ENCODE peak calls at places on chromosomes 2 and 18, in five cellular contexts. One of them, this sample, is unnamed.
A peak's percentile ranks its signal among the peaks of the same experiment; 100 is the strongest.

GRCh38 chr2:105857076-105857740 is 112.5 kb downstream of the NCK2 start:
- DNase-seq in mesenchymal stem cell: no peak
- DNase-seq in H9: no peak
- DNase-seq in trophoblast cell: no peak
- DNase-seq in H1: no peak
- DNase-seq in this sample: no peak

GRCh38 chr2:29522951-29523669 is 398.3 kb downstream of the ALK start:
- DNase-seq in H9: no peak
- DNase-seq in H1: no peak
- DNase-seq in mesenchymal stem cell: peak; percentile 66
- DNase-seq in trophoblast cell: no peak
- DNase-seq in this sample: no peak

GRCh38 chr2:15527074-15527739 is 33.9 kb downstream of the NBAS start:
- DNase-seq in trophoblast cell: no peak
- DNase-seq in H1: no peak
- DNase-seq in mesenchymal stem cell: no peak
- DNase-seq in H9: peak; percentile 52
- DNase-seq in this sample: no peak

GRCh38 chr2:24304098-24304497 is 56.2 kb downstream of the ITSN2 start:
- DNase-seq in H1: no peak
- DNase-seq in H9: no peak
- DNase-seq in mesenchymal stem cell: peak; percentile 54
- DNase-seq in trophoblast cell: no peak
- DNase-seq in this sample: no peak

GRCh38 chr2:180056367-180057118 is 49.4 kb upstream of the CWC22 start:
- DNase-seq in H9: peak; percentile 76
- DNase-seq in mesenchymal stem cell: no peak
- DNase-seq in H1: no peak
- DNase-seq in trophoblast cell: no peak
- DNase-seq in this sample: peak; percentile 91

GRCh38 chr2:32553829-32554432 is 73.9 kb upstream of the TTC27 start:
- DNase-seq in H9: no peak
- DNase-seq in H1: no peak
- DNase-seq in trophoblast cell: peak; percentile 64
- DNase-seq in mesenchymal stem cell: peak; percentile 66
- DNase-seq in this sample: peak; percentile 3

GRCh38 chr2:121298476-121298875 is 13.5 kb upstream of the TFCP2L1 start:
- DNase-seq in H1: no peak
- DNase-seq in mesenchymal stem cell: no peak
- DNase-seq in trophoblast cell: no peak
- DNase-seq in H9: no peak
- DNase-seq in this sample: no peak

GRCh38 chr18:40058811-40059570 is 1896.0 kb upstream of the PIK3C3 start:
- DNase-seq in H1: no peak
- DNase-seq in trophoblast cell: no peak
- DNase-seq in H9: no peak
- DNase-seq in mesenchymal stem cell: no peak
- DNase-seq in this sample: no peak

GRCh38 chr2:33791625-33792024 is 192.5 kb upstream of the FAM98A start:
- DNase-seq in H1: no peak
- DNase-seq in mesenchymal stem cell: peak; percentile 11
- DNase-seq in H9: no peak
- DNase-seq in trophoblast cell: peak; percentile 53
- DNase-seq in this sample: no peak

GRCh38 chr2:73264332-73264606 is 20.0 kb downstream of the FBXO41 start:
- DNase-seq in trophoblast cell: no peak
- DNase-seq in H9: no peak
- DNase-seq in H1: no peak
- DNase-seq in mesenchymal stem cell: no peak
- DNase-seq in this sample: no peak

GRCh38 chr2:176565641-176566323 is 296.5 kb downstream of the MTX2 start:
- DNase-seq in H9: no peak
- DNase-seq in mesenchymal stem cell: peak; percentile 76
- DNase-seq in H1: no peak
- DNase-seq in trophoblast cell: no peak
- DNase-seq in this sample: no peak

GRCh38 chr18:74040459-74041332 is 106.9 kb downstream of the FBXO15 start:
- DNase-seq in H9: peak; percentile 82
- DNase-seq in mesenchymal stem cell: peak; percentile 7
- DNase-seq in trophoblast cell: peak; percentile 59
- DNase-seq in H1: peak; percentile 88
- DNase-seq in this sample: peak; percentile 9

GRCh38 chr2:29742641-29743040 is 178.7 kb downstream of the ALK start:
- DNase-seq in H1: no peak
- DNase-seq in trophoblast cell: no peak
- DNase-seq in mesenchymal stem cell: no peak
- DNase-seq in H9: no peak
- DNase-seq in this sample: no peak

GRCh38 chr2:197037863-197038398 is 111.4 kb upstream of the PGAP1 start:
- DNase-seq in mesenchymal stem cell: no peak
- DNase-seq in H9: no peak
- DNase-seq in trophoblast cell: no peak
- DNase-seq in H1: no peak
- DNase-seq in this sample: no peak

GRCh38 chr2:225737556-225737955 is 338.0 kb downstream of the NYAP2 start:
- DNase-seq in H9: no peak
- DNase-seq in mesenchymal stem cell: peak; percentile 8
- DNase-seq in trophoblast cell: no peak
- DNase-seq in H1: no peak
- DNase-seq in this sample: no peak

GRCh38 chr2:241612156-241613017 is 24.6 kb downstream of the THAP4 start:
- DNase-seq in H9: no peak
- DNase-seq in mesenchymal stem cell: peak; percentile 39
- DNase-seq in trophoblast cell: no peak
- DNase-seq in H1: no peak
- DNase-seq in this sample: no peak

GRCh38 chr18:58694720-58695468 is 23.6 kb downstream of the MALT1 start:
- DNase-seq in trophoblast cell: no peak
- DNase-seq in mesenchymal stem cell: no peak
- DNase-seq in H9: no peak
- DNase-seq in H1: no peak
- DNase-seq in this sample: no peak

GRCh38 chr18:58691256-58691655 is 20.0 kb downstream of the MALT1 start:
- DNase-seq in trophoblast cell: peak; percentile 39
- DNase-seq in H9: no peak
- DNase-seq in H1: no peak
- DNase-seq in mesenchymal stem cell: no peak
- DNase-seq in this sample: no peak

GRCh38 chr18:58694221-58694620 is 23.0 kb downstream of the MALT1 start:
- DNase-seq in mesenchymal stem cell: no peak
- DNase-seq in H9: no peak
- DNase-seq in trophoblast cell: no peak
- DNase-seq in H1: no peak
- DNase-seq in this sample: no peak

GRCh38 chr18:58690259-58690658 is 19.0 kb downstream of the MALT1 start:
- DNase-seq in H1: no peak
- DNase-seq in H9: no peak
- DNase-seq in trophoblast cell: no peak
- DNase-seq in mesenchymal stem cell: no peak
- DNase-seq in this sample: no peak

GRCh38 chr18:58692420-58693185 is 21.3 kb downstream of the MALT1 start:
- DNase-seq in H9: no peak
- DNase-seq in mesenchymal stem cell: no peak
- DNase-seq in trophoblast cell: no peak
- DNase-seq in H1: no peak
- DNase-seq in this sample: no peak
- H2BK12ac ChIP-seq in H9: no peak overlapping the region
- H2BK12ac ChIP-seq in mesenchymal stem cell: no peak overlapping the region
- H2BK12ac ChIP-seq in trophoblast cell: no peak overlapping the region
- H2BK12ac ChIP-seq in H1: no peak overlapping the region
- H2BK12ac ChIP-seq in this sample: no peak overlapping the region

GRCh38 chr2:172155752-172156151 is 53.1 kb upstream of the DLX2 start:
- DNase-seq in H9: no peak
- DNase-seq in H1: no peak
- DNase-seq in trophoblast cell: no peak
- DNase-seq in mesenchymal stem cell: no peak
- DNase-seq in this sample: no peak

GRCh38 chr2:172162225-172162733 is 59.6 kb upstream of the DLX2 start:
- DNase-seq in mesenchymal stem cell: no peak
- DNase-seq in H1: no peak
- DNase-seq in trophoblast cell: no peak
- DNase-seq in H9: peak; percentile 41
- DNase-seq in this sample: no peak

GRCh38 chr2:172162739-172163336 is 60.1 kb upstream of the DLX2 start:
- DNase-seq in H1: no peak
- DNase-seq in trophoblast cell: no peak
- DNase-seq in mesenchymal stem cell: no peak
- DNase-seq in H9: no peak
- DNase-seq in this sample: no peak

DNA sequence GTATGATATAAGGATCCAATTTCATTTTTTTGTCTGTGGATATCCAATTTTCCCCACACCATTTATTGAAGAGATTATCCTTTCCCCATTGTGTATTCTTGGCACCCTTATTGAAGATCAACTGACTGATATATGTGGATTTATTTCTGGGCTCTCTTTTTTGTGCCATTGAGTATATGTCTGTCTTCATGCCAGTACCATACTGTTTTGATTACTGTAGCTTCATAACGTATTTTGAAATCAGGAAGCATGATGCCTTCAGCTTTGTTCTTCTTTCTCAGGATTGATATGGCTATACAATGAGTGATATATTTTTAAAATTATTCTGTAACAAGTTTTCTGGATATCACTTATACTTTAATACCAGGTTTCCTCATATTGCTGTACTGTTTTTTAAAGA is 58.1 kb upstream of the DLX2 start:
- DNase-seq in H9: no peak
- DNase-seq in trophoblast cell: no peak
- DNase-seq in H1: no peak
- DNase-seq in mesenchymal stem cell: no peak
- DNase-seq in this sample: no peak
- H2BK12ac ChIP-seq in H9: no peak overlapping the region
- H2BK12ac ChIP-seq in trophoblast cell: no peak overlapping the region
- H2BK12ac ChIP-seq in H1: no peak overlapping the region
- H2BK12ac ChIP-seq in mesenchymal stem cell: no peak overlapping the region
- H2BK12ac ChIP-seq in this sample: no peak overlapping the region

GRCh38 chr2:134401081-134401497 is 147.2 kb downstream of the MGAT5 start:
- DNase-seq in H9: no peak
- DNase-seq in trophoblast cell: no peak
- DNase-seq in mesenchymal stem cell: no peak
- DNase-seq in H1: no peak
- DNase-seq in this sample: no peak

GRCh38 chr2:134396493-134396892 is 142.6 kb downstream of the MGAT5 start:
- DNase-seq in H1: no peak
- DNase-seq in H9: no peak
- DNase-seq in trophoblast cell: no peak
- DNase-seq in mesenchymal stem cell: no peak
- DNase-seq in this sample: no peak

GRCh38 chr2:134398300-134398699 is 144.4 kb downstream of the MGAT5 start:
- DNase-seq in mesenchymal stem cell: peak; percentile 73
- DNase-seq in H9: no peak
- DNase-seq in trophoblast cell: peak; percentile 32
- DNase-seq in H1: no peak
- DNase-seq in this sample: no peak

GRCh38 chr2:134397146-134397896 is 143.4 kb downstream of the MGAT5 start:
- DNase-seq in mesenchymal stem cell: no peak
- DNase-seq in trophoblast cell: no peak
- DNase-seq in H1: no peak
- DNase-seq in H9: no peak
- DNase-seq in this sample: no peak

GRCh38 chr2:134399096-134399495 is 145.2 kb downstream of the MGAT5 start:
- DNase-seq in H1: no peak
- DNase-seq in H9: no peak
- DNase-seq in trophoblast cell: no peak
- DNase-seq in mesenchymal stem cell: no peak
- DNase-seq in this sample: no peak
- H2BK12ac ChIP-seq in H1: no peak overlapping the region
- H2BK12ac ChIP-seq in H9: no peak overlapping the region
- H2BK12ac ChIP-seq in trophoblast cell: no peak overlapping the region
- H2BK12ac ChIP-seq in mesenchymal stem cell: peak overlapping the region; percentile 75
- H2BK12ac ChIP-seq in this sample: no peak overlapping the region

DNA sequence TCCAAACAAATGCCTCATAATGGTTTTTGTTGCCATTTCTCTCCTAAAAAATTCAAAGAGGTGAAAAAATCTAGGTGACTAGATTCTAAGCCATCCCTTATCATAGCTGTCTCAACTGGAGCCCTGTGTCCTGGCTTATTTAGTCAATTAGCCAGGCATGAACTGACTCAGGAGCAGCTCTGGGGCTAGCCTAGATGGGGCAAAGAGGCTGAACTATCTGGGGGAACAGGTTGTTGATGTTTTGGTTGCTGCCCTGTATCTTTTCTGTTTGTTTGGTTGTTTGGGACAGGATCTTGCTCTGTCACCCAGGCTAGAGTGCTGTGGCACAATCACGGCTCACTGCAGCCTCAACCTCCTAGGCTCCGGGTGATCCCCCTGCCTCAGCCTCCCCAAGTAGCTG is 14.7 kb downstream of the GEMIN6 start:
- DNase-seq in trophoblast cell: peak; percentile 95
- DNase-seq in H9: no peak
- DNase-seq in mesenchymal stem cell: no peak
- DNase-seq in H1: no peak
- DNase-seq in this sample: no peak
- H2BK12ac ChIP-seq in trophoblast cell: no peak overlapping the region
- H2BK12ac ChIP-seq in H9: no peak overlapping the region
- H2BK12ac ChIP-seq in mesenchymal stem cell: no peak overlapping the region
- H2BK12ac ChIP-seq in H1: no peak overlapping the region
- H2BK12ac ChIP-seq in this sample: no peak overlapping the region

DNA sequence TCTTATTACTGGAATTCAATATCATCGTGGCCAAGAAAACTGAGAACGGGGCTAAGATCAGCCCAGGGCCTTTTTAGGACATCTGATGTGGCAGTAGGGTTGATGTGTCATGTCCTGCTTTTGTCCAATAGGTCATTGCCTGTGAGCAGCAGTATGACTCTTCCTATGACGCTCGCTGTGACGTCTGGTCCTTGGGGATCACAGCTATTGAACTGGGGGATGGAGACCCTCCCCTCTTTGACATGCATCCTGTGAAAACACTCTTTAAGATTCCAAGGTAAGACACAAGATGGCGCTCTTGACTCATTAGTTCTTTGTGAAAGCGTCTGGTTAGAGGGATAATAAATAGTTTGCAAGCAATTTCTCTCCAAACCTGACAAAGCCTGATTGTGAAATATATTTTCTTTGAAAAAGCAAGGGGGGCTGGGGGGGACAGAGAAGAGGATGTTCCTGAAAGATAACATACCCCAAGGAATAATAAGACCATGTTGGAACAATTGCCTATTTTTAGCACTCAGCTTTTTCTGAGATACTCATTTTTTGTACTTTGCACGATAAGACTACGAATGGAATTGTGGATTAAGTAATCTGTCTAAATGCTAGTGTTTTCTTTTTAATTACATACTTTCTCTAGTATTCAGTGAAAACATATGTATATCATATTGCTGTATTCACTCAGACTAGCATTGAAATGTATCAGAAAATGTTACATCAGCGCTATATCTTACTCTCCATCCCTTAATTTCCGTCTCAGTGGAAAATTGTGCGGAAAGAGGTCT is 58.1 kb downstream of the MYO3B start:
- DNase-seq in trophoblast cell: peak; percentile 78
- DNase-seq in H1: peak; percentile 55
- DNase-seq in H9: peak; percentile 50
- DNase-seq in mesenchymal stem cell: peak; percentile 73
- DNase-seq in this sample: peak; percentile 84
- H2BK12ac ChIP-seq in trophoblast cell: no peak overlapping the region
- H2BK12ac ChIP-seq in H1: no peak overlapping the region
- H2BK12ac ChIP-seq in H9: no peak overlapping the region
- H2BK12ac ChIP-seq in mesenchymal stem cell: no peak overlapping the region
- H2BK12ac ChIP-seq in this sample: no peak overlapping the region